ENCODE peak calls at places on chromosomes 13 and 19, in six cellular contexts. One of them, this sample, is unnamed.

GRCh38 chr13:90416519-90416918 is 931.0 kb upstream of the MIR17HG start:
- DNase-seq in OCI-M1: peak
- DNase-seq in activated T-cell treated with anti-CD3 and anti-CD28 coated beads, Interleukin-2, amount 50 U/mL, for 72 hours: no peak
- DNase-seq in HL-60: no peak
- DNase-seq in pancreas: no peak
- DNase-seq in mesendoderm: peak
- DNase-seq in this sample: no peak

GRCh38 chr13:89486065-89486464 is 1814.9 kb downstream of the SLITRK5 start:
- DNase-seq in activated T-cell treated with anti-CD3 and anti-CD28 coated beads, Interleukin-2, amount 50 U/mL, for 72 hours: no peak
- DNase-seq in OCI-M1: no peak
- DNase-seq in pancreas: no peak
- DNase-seq in mesendoderm: no peak
- DNase-seq in HL-60: no peak
- DNase-seq in this sample: no peak

GRCh38 chr19:40523322-40524047 is 53.2 kb upstream of the SHKBP1 start:
- DNase-seq in OCI-M1: peak
- DNase-seq in activated T-cell treated with anti-CD3 and anti-CD28 coated beads, Interleukin-2, amount 50 U/mL, for 72 hours: peak
- DNase-seq in HL-60: peak
- DNase-seq in mesendoderm: peak
- DNase-seq in pancreas: peak
- DNase-seq in this sample: peak

GRCh38 chr19:10517361-10517759 is at the start of gene S1PR5:
- DNase-seq in pancreas: peak
- DNase-seq in activated T-cell treated with anti-CD3 and anti-CD28 coated beads, Interleukin-2, amount 50 U/mL, for 72 hours: peak
- DNase-seq in OCI-M1: no peak
- DNase-seq in mesendoderm: peak
- DNase-seq in HL-60: no peak
- DNase-seq in this sample: peak

GRCh38 chr19:14073232-14073924 is 792 bp downstream of the MISP3 start:
- DNase-seq in OCI-M1: peak
- DNase-seq in pancreas: peak
- DNase-seq in mesendoderm: peak
- DNase-seq in HL-60: no peak
- DNase-seq in activated T-cell treated with anti-CD3 and anti-CD28 coated beads, Interleukin-2, amount 50 U/mL, for 72 hours: peak
- DNase-seq in this sample: peak

GRCh38 chr13:79393564-79394249 is 12.3 kb downstream of the RBM26 start:
- DNase-seq in mesendoderm: no peak
- DNase-seq in activated T-cell treated with anti-CD3 and anti-CD28 coated beads, Interleukin-2, amount 50 U/mL, for 72 hours: no peak
- DNase-seq in pancreas: no peak
- DNase-seq in OCI-M1: peak
- DNase-seq in HL-60: no peak
- DNase-seq in this sample: no peak

GRCh38 chr19:13996928-13997636 is 9.0 kb downstream of the RFX1 start:
- DNase-seq in mesendoderm: no peak
- DNase-seq in pancreas: no peak
- DNase-seq in activated T-cell treated with anti-CD3 and anti-CD28 coated beads, Interleukin-2, amount 50 U/mL, for 72 hours: no peak
- DNase-seq in HL-60: no peak
- DNase-seq in OCI-M1: no peak
- DNase-seq in this sample: no peak

GRCh38 chr13:69857188-69857821 is 250.3 kb upstream of the ATXN8OS start:
- DNase-seq in activated T-cell treated with anti-CD3 and anti-CD28 coated beads, Interleukin-2, amount 50 U/mL, for 72 hours: no peak
- DNase-seq in OCI-M1: peak
- DNase-seq in pancreas: no peak
- DNase-seq in HL-60: peak
- DNase-seq in mesendoderm: peak
- DNase-seq in this sample: peak

GRCh38 chr19:17088552-17088951 is 13.0 kb downstream of the MYO9B start:
- DNase-seq in HL-60: no peak
- DNase-seq in activated T-cell treated with anti-CD3 and anti-CD28 coated beads, Interleukin-2, amount 50 U/mL, for 72 hours: no peak
- DNase-seq in OCI-M1: no peak
- DNase-seq in mesendoderm: no peak
- DNase-seq in pancreas: no peak
- DNase-seq in this sample: no peak

This sample was measured in neural progenitor cell.